ENCODE peak calls at places on chromosomes 6 and 20, in five cellular contexts. One of them, this sample, is unnamed.

GRCh38 chr6:55674672-55675071 is 95.7 kb upstream of the HMGCLL1 start:
- DNase-seq in CD8-positive, alpha-beta T cell: no peak
- DNase-seq in cardiac muscle cell: no peak
- DNase-seq in HCT116: no peak
- DNase-seq in endodermal cell: no peak
- DNase-seq in this sample: no peak

GRCh38 chr20:63117151-63117550 is 98.8 kb downstream of the YTHDF1 start:
- DNase-seq in cardiac muscle cell: no peak
- DNase-seq in CD8-positive, alpha-beta T cell: no peak
- DNase-seq in endodermal cell: no peak
- DNase-seq in HCT116: no peak
- DNase-seq in this sample: no peak

GRCh38 chr6:35945650-35946025 is 24.7 kb upstream of the SRPK1 start:
- DNase-seq in CD8-positive, alpha-beta T cell: no peak
- DNase-seq in HCT116: no peak
- DNase-seq in endodermal cell: no peak
- DNase-seq in cardiac muscle cell: no peak
- DNase-seq in this sample: no peak

GRCh38 chr6:108492131-108492766 is 68.5 kb upstream of the FOXO3 start:
- DNase-seq in endodermal cell: no peak
- DNase-seq in cardiac muscle cell: peak
- DNase-seq in CD8-positive, alpha-beta T cell: no peak
- DNase-seq in HCT116: peak
- DNase-seq in this sample: peak

GRCh38 chr6:5135783-5136376 is 50.7 kb downstream of the PPP1R3G start:
- DNase-seq in HCT116: peak
- DNase-seq in cardiac muscle cell: no peak
- DNase-seq in CD8-positive, alpha-beta T cell: no peak
- DNase-seq in endodermal cell: peak
- DNase-seq in this sample: peak

GRCh38 chr6:152863618-152864326 is 113.2 kb downstream of the VIP start:
- DNase-seq in cardiac muscle cell: peak
- DNase-seq in HCT116: peak
- DNase-seq in CD8-positive, alpha-beta T cell: peak
- DNase-seq in endodermal cell: peak
- DNase-seq in this sample: peak

GRCh38 chr20:25226433-25227316 is 21.2 kb upstream of the PYGB start:
- DNase-seq in HCT116: no peak
- DNase-seq in cardiac muscle cell: no peak
- DNase-seq in CD8-positive, alpha-beta T cell: no peak
- DNase-seq in endodermal cell: no peak
- DNase-seq in this sample: no peak

GRCh38 chr6:31652925-31653724 is 664 bp upstream of the BAG6 start:
- DNase-seq in CD8-positive, alpha-beta T cell: no peak
- DNase-seq in HCT116: no peak
- DNase-seq in endodermal cell: peak
- DNase-seq in cardiac muscle cell: peak
- DNase-seq in this sample: peak

GRCh38 chr6:22008248-22008836 is 288.5 kb downstream of the PRL start:
- DNase-seq in CD8-positive, alpha-beta T cell: no peak
- DNase-seq in HCT116: no peak
- DNase-seq in cardiac muscle cell: no peak
- DNase-seq in endodermal cell: no peak
- DNase-seq in this sample: no peak

GRCh38 chr20:17896771-17897369 is 71.7 kb downstream of the SNX5 start:
- DNase-seq in HCT116: no peak
- DNase-seq in endodermal cell: no peak
- DNase-seq in cardiac muscle cell: no peak
- DNase-seq in CD8-positive, alpha-beta T cell: no peak
- DNase-seq in this sample: no peak

GRCh38 chr20:17897566-17898307 is 70.9 kb downstream of the SNX5 start:
- DNase-seq in endodermal cell: no peak
- DNase-seq in CD8-positive, alpha-beta T cell: no peak
- DNase-seq in HCT116: no peak
- DNase-seq in cardiac muscle cell: no peak
- DNase-seq in this sample: no peak

GRCh38 chr20:17896247-17896723 is 72.3 kb downstream of the SNX5 start:
- DNase-seq in cardiac muscle cell: no peak
- DNase-seq in CD8-positive, alpha-beta T cell: no peak
- DNase-seq in endodermal cell: no peak
- DNase-seq in HCT116: no peak
- DNase-seq in this sample: peak

GRCh38 chr20:17895641-17896246 is 72.8 kb downstream of the SNX5 start:
- DNase-seq in HCT116: no peak
- DNase-seq in cardiac muscle cell: no peak
- DNase-seq in endodermal cell: no peak
- DNase-seq in CD8-positive, alpha-beta T cell: no peak
- DNase-seq in this sample: no peak

GRCh38 chr20:17898548-17898994 is 70.0 kb downstream of the SNX5 start:
- DNase-seq in endodermal cell: peak
- DNase-seq in CD8-positive, alpha-beta T cell: peak
- DNase-seq in HCT116: peak
- DNase-seq in cardiac muscle cell: peak
- DNase-seq in this sample: peak
- TF ChIP-seq CTCF in endodermal cell: peak
- TF ChIP-seq CTCF in CD8-positive, alpha-beta T cell: peak
- TF ChIP-seq CTCF in HCT116: peak
- TF ChIP-seq CTCF in cardiac muscle cell: peak
- TF ChIP-seq CTCF in this sample: peak

GRCh38 chr20:855466-856360 is 22.2 kb downstream of the FAM110A start:
- DNase-seq in cardiac muscle cell: no peak
- DNase-seq in CD8-positive, alpha-beta T cell: no peak
- DNase-seq in HCT116: no peak
- DNase-seq in endodermal cell: no peak
- DNase-seq in this sample: no peak

GRCh38 chr20:854601-855000 is 21.1 kb downstream of the FAM110A start:
- DNase-seq in cardiac muscle cell: no peak
- DNase-seq in HCT116: no peak
- DNase-seq in CD8-positive, alpha-beta T cell: no peak
- DNase-seq in endodermal cell: no peak
- DNase-seq in this sample: no peak

GRCh38 chr20:853406-853996 is 20.0 kb downstream of the FAM110A start:
- DNase-seq in HCT116: no peak
- DNase-seq in cardiac muscle cell: no peak
- DNase-seq in CD8-positive, alpha-beta T cell: no peak
- DNase-seq in endodermal cell: no peak
- DNase-seq in this sample: no peak

GRCh38 chr20:858011-858410 is 24.5 kb downstream of the FAM110A start:
- DNase-seq in endodermal cell: no peak
- DNase-seq in cardiac muscle cell: no peak
- DNase-seq in CD8-positive, alpha-beta T cell: no peak
- DNase-seq in HCT116: no peak
- DNase-seq in this sample: no peak

GRCh38 chr20:856361-856775 is 22.9 kb downstream of the FAM110A start:
- DNase-seq in HCT116: peak
- DNase-seq in CD8-positive, alpha-beta T cell: no peak
- DNase-seq in cardiac muscle cell: no peak
- DNase-seq in endodermal cell: no peak
- DNase-seq in this sample: no peak
- TF ChIP-seq CTCF in HCT116: no peak
- TF ChIP-seq CTCF in CD8-positive, alpha-beta T cell: no peak
- TF ChIP-seq CTCF in cardiac muscle cell: no peak
- TF ChIP-seq CTCF in endodermal cell: no peak
- TF ChIP-seq CTCF in this sample: no peak

GRCh38 chr20:33653218-33653899 is 8.8 kb upstream of the C20orf144 start:
- DNase-seq in endodermal cell: peak
- DNase-seq in cardiac muscle cell: peak
- DNase-seq in CD8-positive, alpha-beta T cell: no peak
- DNase-seq in HCT116: peak
- DNase-seq in this sample: peak
- TF ChIP-seq CTCF in endodermal cell: peak
- TF ChIP-seq CTCF in cardiac muscle cell: peak
- TF ChIP-seq CTCF in CD8-positive, alpha-beta T cell: peak
- TF ChIP-seq CTCF in HCT116: peak
- TF ChIP-seq CTCF in this sample: peak

GRCh38 chr20:50133474-50134217 is 19.9 kb downstream of the PEDS1 start:
- DNase-seq in CD8-positive, alpha-beta T cell: no peak
- DNase-seq in cardiac muscle cell: no peak
- DNase-seq in endodermal cell: no peak
- DNase-seq in HCT116: no peak
- DNase-seq in this sample: no peak
- TF ChIP-seq CTCF in CD8-positive, alpha-beta T cell: no peak
- TF ChIP-seq CTCF in cardiac muscle cell: peak
- TF ChIP-seq CTCF in endodermal cell: peak
- TF ChIP-seq CTCF in HCT116: peak
- TF ChIP-seq CTCF in this sample: no peak

DNA sequence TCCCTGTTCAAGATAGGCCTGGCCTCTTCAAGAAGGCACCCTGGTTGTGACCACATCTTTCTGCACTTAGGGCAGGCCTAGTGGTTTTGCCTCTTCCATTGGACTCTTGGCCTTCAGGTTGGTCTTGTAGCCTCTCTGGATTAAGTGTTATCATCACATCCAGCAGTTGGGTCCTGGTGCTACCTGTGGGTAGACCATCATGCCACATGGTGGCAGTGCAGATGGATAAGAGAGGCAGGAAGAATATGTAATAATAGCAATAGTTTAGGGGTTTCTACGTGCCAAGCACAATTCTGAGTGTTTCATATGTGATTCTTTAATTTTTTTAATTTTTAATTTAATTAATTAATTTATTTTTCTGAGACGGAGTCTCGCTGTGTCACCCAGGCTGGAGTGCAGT is 28.5 kb upstream of the SNRPB2 start:
- DNase-seq in CD8-positive, alpha-beta T cell: no peak
- DNase-seq in cardiac muscle cell: peak
- DNase-seq in endodermal cell: peak
- DNase-seq in HCT116: peak
- DNase-seq in this sample: peak
- TF ChIP-seq CTCF in CD8-positive, alpha-beta T cell: peak
- TF ChIP-seq CTCF in cardiac muscle cell: peak
- TF ChIP-seq CTCF in endodermal cell: peak
- TF ChIP-seq CTCF in HCT116: peak
- TF ChIP-seq CTCF in this sample: peak

GRCh38 chr6:160730911-160731310 is 28.9 kb downstream of the PLG start:
- DNase-seq in CD8-positive, alpha-beta T cell: no peak
- DNase-seq in cardiac muscle cell: peak
- DNase-seq in endodermal cell: peak
- DNase-seq in HCT116: no peak
- DNase-seq in this sample: peak
- TF ChIP-seq CTCF in CD8-positive, alpha-beta T cell: no peak
- TF ChIP-seq CTCF in cardiac muscle cell: peak
- TF ChIP-seq CTCF in endodermal cell: peak
- TF ChIP-seq CTCF in HCT116: peak
- TF ChIP-seq CTCF in this sample: peak

GRCh38 chr20:34109442-34109841 is 2.6 kb downstream of the EIF2S2 start:
- DNase-seq in endodermal cell: no peak
- DNase-seq in CD8-positive, alpha-beta T cell: no peak
- DNase-seq in cardiac muscle cell: no peak
- DNase-seq in HCT116: no peak
- DNase-seq in this sample: no peak

GRCh38 chr20:34111057-34111711 is 859 bp downstream of the EIF2S2 start:
- DNase-seq in HCT116: no peak
- DNase-seq in endodermal cell: no peak
- DNase-seq in CD8-positive, alpha-beta T cell: no peak
- DNase-seq in cardiac muscle cell: peak
- DNase-seq in this sample: peak

GRCh38 chr20:34108616-34109174 is 3.3 kb downstream of the EIF2S2 start:
- DNase-seq in HCT116: no peak
- DNase-seq in cardiac muscle cell: no peak
- DNase-seq in endodermal cell: no peak
- DNase-seq in CD8-positive, alpha-beta T cell: no peak
- DNase-seq in this sample: no peak

GRCh38 chr20:34111712-34112599 is at the start of gene EIF2S2:
- DNase-seq in HCT116: peak
- DNase-seq in cardiac muscle cell: peak
- DNase-seq in endodermal cell: peak
- DNase-seq in CD8-positive, alpha-beta T cell: peak
- DNase-seq in this sample: peak

GRCh38 chr20:34110025-34111013 is 1.7 kb downstream of the EIF2S2 start:
- DNase-seq in HCT116: no peak
- DNase-seq in cardiac muscle cell: no peak
- DNase-seq in CD8-positive, alpha-beta T cell: no peak
- DNase-seq in endodermal cell: no peak
- DNase-seq in this sample: no peak
- TF ChIP-seq CTCF in HCT116: no peak
- TF ChIP-seq CTCF in cardiac muscle cell: peak
- TF ChIP-seq CTCF in CD8-positive, alpha-beta T cell: no peak
- TF ChIP-seq CTCF in endodermal cell: peak
- TF ChIP-seq CTCF in this sample: no peak

GRCh38 chr6:30206152-30206551 is 7.1 kb downstream of the TRIM26 start:
- DNase-seq in cardiac muscle cell: no peak
- DNase-seq in endodermal cell: no peak
- DNase-seq in HCT116: no peak
- DNase-seq in CD8-positive, alpha-beta T cell: no peak
- DNase-seq in this sample: no peak
- TF ChIP-seq CTCF in cardiac muscle cell: no peak
- TF ChIP-seq CTCF in endodermal cell: peak
- TF ChIP-seq CTCF in HCT116: no peak
- TF ChIP-seq CTCF in CD8-positive, alpha-beta T cell: no peak
- TF ChIP-seq CTCF in this sample: no peak